ENCODE peak calls at places on chromosome 12, in four cellular contexts. J, T, I and L are unnamed samples.

GRCh38 chr12:106329231-106329985 is 26.9 kb downstream of the TCP11L2 start:
- DNase-seq in I (no peak), T (no peak), J (no peak), L (no peak)

GRCh38 chr12:95582230-95583058 is 31.2 kb upstream of the USP44 start:
- DNase-seq in T (no peak), J (no peak), I (peak), L (peak)

GRCh38 chr12:109743076-109743910 is 29.7 kb downstream of the FAM222A start:
- DNase-seq in T (no peak), J (no peak), I (no peak), L (no peak)

GRCh38 chr12:114684098-114684869 is at the start of gene TBX3:
- DNase-seq in I (peak), J (no peak), T (peak), L (peak)

GRCh38 chr12:42332301-42332894 is 6.4 kb downstream of the PPHLN1 start:
- DNase-seq in I (peak), T (no peak), J (no peak), L (peak)

GRCh38 chr12:6425588-6426531 is 18.9 kb upstream of the CD27 start:
- DNase-seq in J (no peak), T (peak), I (no peak), L (no peak)

GRCh38 chr12:47736877-47737676 is 11.8 kb upstream of the ENDOU start:
- DNase-seq in J (no peak), I (no peak), T (peak), L (no peak)

GRCh38 chr12:13084898-13085640 is 18.4 kb downstream of the GSG1 start:
- DNase-seq in T (no peak), I (no peak), J (no peak), L (no peak)

GRCh38 chr12:73180734-73181133 is 908.6 kb downstream of the TRHDE start:
- DNase-seq in I (no peak), J (no peak), T (no peak), L (no peak)